ENCODE peak calls at places on chromosomes 6 and 20, in seven cellular contexts. One of them, this sample, is unnamed.

GRCh38 chr20:32052792-32053362 is 835 bp downstream of the HCK start:
- DNase-seq in neural progenitor cell: peak; percentile 42
- DNase-seq in activated T-cell treated with anti-CD3 and anti-CD28 coated beads for 1 hour: no peak
- DNase-seq in HT1080: no peak
- DNase-seq in left cardiac atrium: peak; percentile 66
- DNase-seq in EL: no peak
- DNase-seq in HCEC 1CT: no peak
- DNase-seq in this sample: no peak

GRCh38 chr6:1771324-1771723 is 161.6 kb downstream of the FOXC1 start:
- DNase-seq in activated T-cell treated with anti-CD3 and anti-CD28 coated beads for 1 hour: no peak
- DNase-seq in left cardiac atrium: no peak
- DNase-seq in HT1080: peak; percentile 79
- DNase-seq in neural progenitor cell: no peak
- DNase-seq in HCEC 1CT: peak; percentile 52
- DNase-seq in EL: peak; percentile 60
- DNase-seq in this sample: peak; percentile 1

GRCh38 chr20:63706027-63706695 is 1.6 kb downstream of the ARFRP1 start:
- DNase-seq in neural progenitor cell: no peak
- DNase-seq in left cardiac atrium: no peak
- DNase-seq in activated T-cell treated with anti-CD3 and anti-CD28 coated beads for 1 hour: no peak
- DNase-seq in HCEC 1CT: no peak
- DNase-seq in EL: no peak
- DNase-seq in HT1080: no peak
- DNase-seq in this sample: no peak

GRCh38 chr6:48733581-48733980 is 622.6 kb upstream of the PTCHD4 start:
- DNase-seq in neural progenitor cell: no peak
- DNase-seq in activated T-cell treated with anti-CD3 and anti-CD28 coated beads for 1 hour: no peak
- DNase-seq in left cardiac atrium: no peak
- DNase-seq in HT1080: peak; percentile 2
- DNase-seq in EL: peak; percentile 48
- DNase-seq in HCEC 1CT: peak; percentile 58
- DNase-seq in this sample: no peak

GRCh38 chr6:21947751-21948386 is 349.0 kb downstream of the PRL start:
- DNase-seq in HCEC 1CT: no peak
- DNase-seq in HT1080: peak; percentile 7
- DNase-seq in EL: no peak
- DNase-seq in activated T-cell treated with anti-CD3 and anti-CD28 coated beads for 1 hour: no peak
- DNase-seq in left cardiac atrium: no peak
- DNase-seq in neural progenitor cell: no peak
- DNase-seq in this sample: no peak

GRCh38 chr20:12166053-12166717 is 248.5 kb downstream of the BTBD3 start:
- DNase-seq in EL: peak; percentile 31
- DNase-seq in HCEC 1CT: peak; percentile 97
- DNase-seq in neural progenitor cell: no peak
- DNase-seq in activated T-cell treated with anti-CD3 and anti-CD28 coated beads for 1 hour: no peak
- DNase-seq in left cardiac atrium: peak; percentile 74
- DNase-seq in HT1080: peak; percentile 90
- DNase-seq in this sample: no peak

GRCh38 chr6:14542670-14543366 is 425.2 kb downstream of the CD83 start:
- DNase-seq in HCEC 1CT: peak; percentile 72
- DNase-seq in activated T-cell treated with anti-CD3 and anti-CD28 coated beads for 1 hour: no peak
- DNase-seq in HT1080: peak; percentile 43
- DNase-seq in left cardiac atrium: peak; percentile 39
- DNase-seq in neural progenitor cell: no peak
- DNase-seq in EL: peak; percentile 68
- DNase-seq in this sample: no peak

GRCh38 chr20:14453259-14453658 is 115.8 kb upstream of the FLRT3 start:
- DNase-seq in activated T-cell treated with anti-CD3 and anti-CD28 coated beads for 1 hour: no peak
- DNase-seq in left cardiac atrium: no peak
- DNase-seq in EL: no peak
- DNase-seq in neural progenitor cell: no peak
- DNase-seq in HT1080: no peak
- DNase-seq in HCEC 1CT: no peak
- DNase-seq in this sample: no peak

GRCh38 chr20:21101453-21102251 is 4.5 kb downstream of the LINC00237 start:
- DNase-seq in EL: no peak
- DNase-seq in neural progenitor cell: peak; percentile 75
- DNase-seq in HT1080: no peak
- DNase-seq in HCEC 1CT: no peak
- DNase-seq in left cardiac atrium: no peak
- DNase-seq in activated T-cell treated with anti-CD3 and anti-CD28 coated beads for 1 hour: no peak
- DNase-seq in this sample: no peak

GRCh38 chr6:123770247-123770949 is 33.3 kb upstream of the NKAIN2 start:
- DNase-seq in EL: no peak
- DNase-seq in left cardiac atrium: no peak
- DNase-seq in activated T-cell treated with anti-CD3 and anti-CD28 coated beads for 1 hour: no peak
- DNase-seq in HCEC 1CT: no peak
- DNase-seq in HT1080: no peak
- DNase-seq in neural progenitor cell: no peak
- DNase-seq in this sample: no peak

GRCh38 chr6:47710295-47710694 is 11.9 kb downstream of the ADGRF4 start:
- DNase-seq in left cardiac atrium: no peak
- DNase-seq in EL: no peak
- DNase-seq in neural progenitor cell: no peak
- DNase-seq in HCEC 1CT: no peak
- DNase-seq in HT1080: no peak
- DNase-seq in activated T-cell treated with anti-CD3 and anti-CD28 coated beads for 1 hour: no peak
- DNase-seq in this sample: no peak

GRCh38 chr6:72424476-72424875 is 197.4 kb upstream of the KCNQ5 start:
- DNase-seq in neural progenitor cell: no peak
- DNase-seq in HT1080: no peak
- DNase-seq in left cardiac atrium: no peak
- DNase-seq in activated T-cell treated with anti-CD3 and anti-CD28 coated beads for 1 hour: no peak
- DNase-seq in EL: no peak
- DNase-seq in HCEC 1CT: no peak
- DNase-seq in this sample: no peak

GRCh38 chr6:33144373-33144772 is 47.9 kb downstream of the COL11A2 start:
- DNase-seq in HT1080: no peak
- DNase-seq in HCEC 1CT: no peak
- DNase-seq in activated T-cell treated with anti-CD3 and anti-CD28 coated beads for 1 hour: no peak
- DNase-seq in neural progenitor cell: no peak
- DNase-seq in left cardiac atrium: no peak
- DNase-seq in EL: no peak
- DNase-seq in this sample: no peak

GRCh38 chr6:37125779-37126553 is 44.0 kb upstream of the PIM1 start:
- DNase-seq in EL: no peak
- DNase-seq in HCEC 1CT: no peak
- DNase-seq in neural progenitor cell: peak; percentile 94
- DNase-seq in activated T-cell treated with anti-CD3 and anti-CD28 coated beads for 1 hour: no peak
- DNase-seq in HT1080: no peak
- DNase-seq in left cardiac atrium: no peak
- DNase-seq in this sample: no peak

GRCh38 chr20:62208061-62208804 is 11.8 kb downstream of the HRH3 start:
- DNase-seq in activated T-cell treated with anti-CD3 and anti-CD28 coated beads for 1 hour: no peak
- DNase-seq in HCEC 1CT: no peak
- DNase-seq in HT1080: no peak
- DNase-seq in neural progenitor cell: no peak
- DNase-seq in EL: no peak
- DNase-seq in left cardiac atrium: no peak
- DNase-seq in this sample: no peak

GRCh38 chr6:84504025-84504424 is 260.4 kb downstream of the TBX18 start:
- DNase-seq in activated T-cell treated with anti-CD3 and anti-CD28 coated beads for 1 hour: no peak
- DNase-seq in neural progenitor cell: no peak
- DNase-seq in HT1080: no peak
- DNase-seq in left cardiac atrium: no peak
- DNase-seq in HCEC 1CT: no peak
- DNase-seq in EL: no peak
- DNase-seq in this sample: no peak

GRCh38 chr20:53735536-53736050 is 142.0 kb upstream of the ZNF217 start:
- DNase-seq in activated T-cell treated with anti-CD3 and anti-CD28 coated beads for 1 hour: no peak
- DNase-seq in left cardiac atrium: no peak
- DNase-seq in HCEC 1CT: peak; percentile 96
- DNase-seq in neural progenitor cell: no peak
- DNase-seq in EL: peak; percentile 92
- DNase-seq in HT1080: peak; percentile 89
- DNase-seq in this sample: no peak

GRCh38 chr6:31775633-31776263 is 1.4 kb downstream of the VWA7 start:
- DNase-seq in HCEC 1CT: no peak
- DNase-seq in neural progenitor cell: no peak
- DNase-seq in EL: no peak
- DNase-seq in activated T-cell treated with anti-CD3 and anti-CD28 coated beads for 1 hour: no peak
- DNase-seq in left cardiac atrium: no peak
- DNase-seq in HT1080: no peak
- DNase-seq in this sample: no peak

GRCh38 chr20:23687986-23688385 is 852 bp downstream of the CST4 start:
- DNase-seq in left cardiac atrium: no peak
- DNase-seq in neural progenitor cell: no peak
- DNase-seq in activated T-cell treated with anti-CD3 and anti-CD28 coated beads for 1 hour: no peak
- DNase-seq in EL: no peak
- DNase-seq in HCEC 1CT: no peak
- DNase-seq in HT1080: no peak
- DNase-seq in this sample: no peak

GRCh38 chr6:30707281-30707850 is 9.7 kb downstream of the MDC1 start:
- DNase-seq in neural progenitor cell: no peak
- DNase-seq in activated T-cell treated with anti-CD3 and anti-CD28 coated beads for 1 hour: no peak
- DNase-seq in HCEC 1CT: no peak
- DNase-seq in left cardiac atrium: no peak
- DNase-seq in EL: no peak
- DNase-seq in HT1080: no peak
- DNase-seq in this sample: no peak

GRCh38 chr6:129031051-129031599 is 148.2 kb downstream of the LAMA2 start:
- DNase-seq in left cardiac atrium: no peak
- DNase-seq in HT1080: no peak
- DNase-seq in neural progenitor cell: no peak
- DNase-seq in activated T-cell treated with anti-CD3 and anti-CD28 coated beads for 1 hour: no peak
- DNase-seq in HCEC 1CT: peak; percentile 93
- DNase-seq in EL: peak; percentile 73
- DNase-seq in this sample: no peak

GRCh38 chr6:81696505-81696904 is 56.0 kb downstream of the TENT5A start:
- DNase-seq in activated T-cell treated with anti-CD3 and anti-CD28 coated beads for 1 hour: no peak
- DNase-seq in left cardiac atrium: no peak
- DNase-seq in neural progenitor cell: no peak
- DNase-seq in HT1080: peak; percentile 21
- DNase-seq in HCEC 1CT: peak; percentile 47
- DNase-seq in EL: peak; percentile 9
- DNase-seq in this sample: no peak

GRCh38 chr6:84766118-84766683 is 1.8 kb upstream of the TBX18 start:
- DNase-seq in left cardiac atrium: peak; percentile 68
- DNase-seq in HT1080: no peak
- DNase-seq in HCEC 1CT: no peak
- DNase-seq in EL: no peak
- DNase-seq in activated T-cell treated with anti-CD3 and anti-CD28 coated beads for 1 hour: no peak
- DNase-seq in neural progenitor cell: peak; percentile 49
- DNase-seq in this sample: no peak

GRCh38 chr6:2853766-2854393 is 12.2 kb upstream of the SERPINB1 start:
- DNase-seq in HT1080: peak; percentile 88
- DNase-seq in EL: peak; percentile 88
- DNase-seq in activated T-cell treated with anti-CD3 and anti-CD28 coated beads for 1 hour: peak; percentile 48
- DNase-seq in neural progenitor cell: peak; percentile 31
- DNase-seq in left cardiac atrium: no peak
- DNase-seq in HCEC 1CT: peak; percentile 80
- DNase-seq in this sample: peak; percentile 43

GRCh38 chr6:43948527-43949450 is 178.5 kb downstream of the MRPL14 start:
- DNase-seq in HT1080: peak; percentile 57
- DNase-seq in EL: peak; percentile 86
- DNase-seq in left cardiac atrium: no peak
- DNase-seq in HCEC 1CT: no peak
- DNase-seq in neural progenitor cell: no peak
- DNase-seq in activated T-cell treated with anti-CD3 and anti-CD28 coated beads for 1 hour: no peak
- DNase-seq in this sample: no peak

GRCh38 chr6:169386431-169387057 is 132.9 kb upstream of the THBS2 start:
- DNase-seq in left cardiac atrium: no peak
- DNase-seq in EL: peak; percentile 90
- DNase-seq in activated T-cell treated with anti-CD3 and anti-CD28 coated beads for 1 hour: no peak
- DNase-seq in HCEC 1CT: no peak
- DNase-seq in HT1080: no peak
- DNase-seq in neural progenitor cell: no peak
- DNase-seq in this sample: no peak

This sample was measured in CD4-positive, CD25-positive, alpha-beta regulatory T cell.